ENCODE peak calls at places on chromosomes 3 and 15, in six cellular contexts. One of them, this sample, is unnamed. For H3K36me3, the result is how much of the 10 kb centered on the place peaks cover.

GRCh38 chr3:191333481-191333880 is 3.2 kb upstream of the UTS2B start:
- DNase-seq in PC-3: no peak
- DNase-seq in adrenal gland: no peak
- DNase-seq in Peyer's patch: no peak
- DNase-seq in right atrium auricular region: no peak
- DNase-seq in spleen: no peak
- DNase-seq in this sample: no peak

GRCh38 chr3:38151667-38152265 is 13.3 kb downstream of the MYD88 start:
- DNase-seq in PC-3: peak
- DNase-seq in adrenal gland: no peak
- DNase-seq in Peyer's patch: no peak
- DNase-seq in right atrium auricular region: no peak
- DNase-seq in spleen: no peak
- DNase-seq in this sample: peak

GRCh38 chr3:148379763-148380162 is 317.9 kb upstream of the AGTR1 start:
- DNase-seq in PC-3: peak
- DNase-seq in adrenal gland: no peak
- DNase-seq in Peyer's patch: no peak
- DNase-seq in right atrium auricular region: no peak
- DNase-seq in spleen: no peak
- DNase-seq in this sample: peak

GRCh38 chr3:97910931-97911351 is 61.3 kb downstream of the RIOX2 start:
- DNase-seq in PC-3: no peak
- DNase-seq in adrenal gland: no peak
- DNase-seq in Peyer's patch: no peak
- DNase-seq in right atrium auricular region: no peak
- DNase-seq in spleen: no peak
- DNase-seq in this sample: peak

GRCh38 chr15:98217356-98217755 is 256.9 kb downstream of the ARRDC4 start:
- DNase-seq in PC-3: peak
- DNase-seq in adrenal gland: no peak
- DNase-seq in Peyer's patch: no peak
- DNase-seq in right atrium auricular region: no peak
- DNase-seq in spleen: no peak
- DNase-seq in this sample: no peak

GRCh38 chr3:178684881-178685590 is 148.8 kb downstream of the KCNMB2 start:
- DNase-seq in PC-3: peak
- DNase-seq in adrenal gland: no peak
- DNase-seq in Peyer's patch: no peak
- DNase-seq in right atrium auricular region: no peak
- DNase-seq in spleen: no peak
- DNase-seq in this sample: no peak

GRCh38 chr3:160921020-160921635 is 165.1 kb downstream of the PPM1L start:
- DNase-seq in PC-3: peak
- DNase-seq in adrenal gland: no peak
- DNase-seq in Peyer's patch: no peak
- DNase-seq in right atrium auricular region: no peak
- DNase-seq in spleen: no peak
- DNase-seq in this sample: peak

GRCh38 chr15:35437157-35437556 is 108.8 kb downstream of the DPH6 start:
- DNase-seq in PC-3: peak
- DNase-seq in adrenal gland: no peak
- DNase-seq in Peyer's patch: no peak
- DNase-seq in right atrium auricular region: no peak
- DNase-seq in spleen: no peak
- DNase-seq in this sample: no peak

GRCh38 chr15:65690173-65690572 is 68.4 kb downstream of the SLC24A1 start:
- DNase-seq in PC-3: no peak
- DNase-seq in adrenal gland: no peak
- DNase-seq in Peyer's patch: no peak
- DNase-seq in right atrium auricular region: no peak
- DNase-seq in spleen: no peak
- DNase-seq in this sample: no peak

GRCh38 chr3:151319613-151320012 is 3.0 kb upstream of the GPR87 start:
- DNase-seq in PC-3: peak
- DNase-seq in adrenal gland: no peak
- DNase-seq in Peyer's patch: no peak
- DNase-seq in right atrium auricular region: no peak
- DNase-seq in spleen: no peak
- DNase-seq in this sample: peak

GRCh38 chr15:90469723-90470122 is 60.0 kb upstream of the CRTC3 start:
- DNase-seq in PC-3: no peak
- DNase-seq in adrenal gland: no peak
- DNase-seq in Peyer's patch: no peak
- DNase-seq in right atrium auricular region: no peak
- DNase-seq in spleen: no peak
- DNase-seq in this sample: no peak
- H3K36me3 ChIP-seq in PC-3: under half
- H3K36me3 ChIP-seq in adrenal gland: under half
- H3K36me3 ChIP-seq in Peyer's patch: half or more
- H3K36me3 ChIP-seq in right atrium auricular region: half or more
- H3K36me3 ChIP-seq in spleen: half or more
- H3K36me3 ChIP-seq in this sample: under half

GRCh38 chr3:142934128-142934896 is 29.2 kb downstream of the PAQR9 start:
- DNase-seq in PC-3: no peak
- DNase-seq in adrenal gland: no peak
- DNase-seq in Peyer's patch: no peak
- DNase-seq in right atrium auricular region: no peak
- DNase-seq in spleen: no peak
- DNase-seq in this sample: no peak

GRCh38 chr3:142929890-142930289 is 33.6 kb downstream of the PAQR9 start:
- DNase-seq in PC-3: no peak
- DNase-seq in adrenal gland: no peak
- DNase-seq in Peyer's patch: no peak
- DNase-seq in right atrium auricular region: no peak
- DNase-seq in spleen: no peak
- DNase-seq in this sample: no peak

GRCh38 chr3:142929109-142929508 is 34.4 kb downstream of the PAQR9 start:
- DNase-seq in PC-3: peak
- DNase-seq in adrenal gland: peak
- DNase-seq in Peyer's patch: no peak
- DNase-seq in right atrium auricular region: no peak
- DNase-seq in spleen: no peak
- DNase-seq in this sample: peak

GRCh38 chr3:142930510-142930909 is 33.0 kb downstream of the PAQR9 start:
- DNase-seq in PC-3: no peak
- DNase-seq in adrenal gland: no peak
- DNase-seq in Peyer's patch: no peak
- DNase-seq in right atrium auricular region: no peak
- DNase-seq in spleen: no peak
- DNase-seq in this sample: no peak

DNA sequence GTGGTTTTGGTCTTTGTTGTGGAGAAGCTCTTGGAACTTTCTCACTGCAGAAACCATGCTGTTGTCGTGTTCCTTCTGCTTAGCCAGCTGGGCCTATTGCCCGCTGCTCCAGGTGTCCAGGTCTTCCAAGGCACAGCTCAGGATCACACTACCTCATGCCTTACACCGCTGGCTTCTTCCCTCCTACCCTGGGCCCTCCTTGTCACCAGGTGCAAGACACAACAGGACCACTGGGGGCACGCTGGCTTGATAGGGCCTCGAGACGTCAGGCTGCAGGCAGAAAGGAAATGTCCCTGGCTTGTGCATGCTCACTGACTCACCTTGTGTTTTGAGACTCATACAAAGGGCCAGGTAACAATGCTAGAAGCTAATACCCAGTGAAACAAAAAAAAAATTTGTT is 32.3 kb downstream of the PAQR9 start:
- DNase-seq in PC-3: peak
- DNase-seq in adrenal gland: no peak
- DNase-seq in Peyer's patch: no peak
- DNase-seq in right atrium auricular region: no peak
- DNase-seq in spleen: peak
- DNase-seq in this sample: peak
- TF ChIP-seq CTCF in PC-3: peak
- TF ChIP-seq CTCF in adrenal gland: no peak
- TF ChIP-seq CTCF in Peyer's patch: no peak
- TF ChIP-seq CTCF in right atrium auricular region: no peak
- TF ChIP-seq CTCF in spleen: no peak
- TF ChIP-seq CTCF in this sample: peak

DNA sequence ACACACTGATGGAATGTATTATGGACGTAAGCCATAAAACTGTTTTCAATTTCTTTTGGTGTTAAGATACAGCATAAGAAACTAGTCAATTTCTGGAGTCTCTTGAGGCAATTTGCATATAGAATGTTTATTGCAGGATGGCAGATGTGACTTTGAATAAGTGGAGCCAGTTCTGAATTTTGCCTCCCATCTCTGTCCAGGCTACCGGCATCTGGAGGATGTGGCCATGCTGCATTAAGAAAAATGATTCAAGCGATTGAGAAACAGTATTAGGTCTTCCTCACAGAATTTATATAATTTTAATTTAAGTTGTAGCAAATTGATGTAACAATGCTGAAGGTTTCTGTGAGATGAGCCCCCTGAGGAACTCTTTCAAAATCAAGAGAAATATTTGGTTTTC is 81.5 kb downstream of the CHST2 start:
- DNase-seq in PC-3: no peak
- DNase-seq in adrenal gland: no peak
- DNase-seq in Peyer's patch: no peak
- DNase-seq in right atrium auricular region: no peak
- DNase-seq in spleen: no peak
- DNase-seq in this sample: no peak
- H3K4me3 ChIP-seq in PC-3: no peak
- H3K4me3 ChIP-seq in adrenal gland: no peak
- H3K4me3 ChIP-seq in Peyer's patch: no peak
- H3K4me3 ChIP-seq in right atrium auricular region: no peak
- H3K4me3 ChIP-seq in spleen: no peak
- H3K4me3 ChIP-seq in this sample: no peak

GRCh38 chr3:163126115-163126514 is 1629.5 kb downstream of the OTOL1 start:
- DNase-seq in PC-3: no peak
- DNase-seq in adrenal gland: no peak
- DNase-seq in Peyer's patch: no peak
- DNase-seq in right atrium auricular region: no peak
- DNase-seq in spleen: no peak
- DNase-seq in this sample: no peak
- H3K36me3 ChIP-seq in PC-3: under half
- H3K36me3 ChIP-seq in adrenal gland: under half
- H3K36me3 ChIP-seq in Peyer's patch: under half
- H3K36me3 ChIP-seq in right atrium auricular region: under half
- H3K36me3 ChIP-seq in spleen: under half
- H3K36me3 ChIP-seq in this sample: under half

DNA sequence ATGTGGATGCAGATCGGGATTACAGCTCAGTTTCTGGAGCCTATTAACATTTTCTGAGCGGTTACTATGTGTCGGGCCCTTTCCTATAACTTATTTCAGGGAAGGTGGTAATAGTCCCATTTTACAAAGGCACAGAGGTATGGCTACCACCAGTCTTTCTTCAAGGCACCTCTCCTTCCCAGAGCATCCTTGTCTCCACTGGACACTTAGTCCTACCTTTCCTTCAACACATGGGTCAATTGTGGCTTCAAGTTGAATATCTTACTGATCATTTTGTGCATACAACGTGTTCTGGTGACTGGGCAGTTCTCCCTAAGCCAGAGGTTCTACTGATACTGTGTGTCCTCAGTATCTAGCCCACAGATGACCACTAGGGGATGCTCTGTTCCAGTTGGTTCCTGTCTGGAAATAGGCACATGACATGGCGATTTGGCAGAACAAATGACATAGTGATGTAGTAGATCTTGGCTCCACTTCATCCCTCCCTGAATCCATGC is 60.7 kb upstream of the CMTM8 start:
- DNase-seq in PC-3: peak
- DNase-seq in adrenal gland: peak
- DNase-seq in Peyer's patch: no peak
- DNase-seq in right atrium auricular region: peak
- DNase-seq in spleen: no peak
- DNase-seq in this sample: peak
- TF ChIP-seq CTCF in PC-3: peak
- TF ChIP-seq CTCF in adrenal gland: peak
- TF ChIP-seq CTCF in Peyer's patch: peak
- TF ChIP-seq CTCF in right atrium auricular region: peak
- TF ChIP-seq CTCF in spleen: peak
- TF ChIP-seq CTCF in this sample: peak

GRCh38 chr3:181709537-181710279 is 2.0 kb upstream of the SOX2 start:
- DNase-seq in PC-3: peak
- DNase-seq in adrenal gland: peak
- DNase-seq in Peyer's patch: peak
- DNase-seq in right atrium auricular region: no peak
- DNase-seq in spleen: peak
- DNase-seq in this sample: peak
- H3K4me3 ChIP-seq in PC-3: peak
- H3K4me3 ChIP-seq in adrenal gland: no peak
- H3K4me3 ChIP-seq in Peyer's patch: no peak
- H3K4me3 ChIP-seq in right atrium auricular region: no peak
- H3K4me3 ChIP-seq in spleen: no peak
- H3K4me3 ChIP-seq in this sample: peak

GRCh38 chr3:49100046-49100615 is 4.4 kb downstream of the QARS1 start:
- DNase-seq in PC-3: no peak
- DNase-seq in adrenal gland: no peak
- DNase-seq in Peyer's patch: no peak
- DNase-seq in right atrium auricular region: no peak
- DNase-seq in spleen: peak
- DNase-seq in this sample: no peak

GRCh38 chr3:49098910-49099630 is 5.2 kb upstream of the QRICH1 start:
- DNase-seq in PC-3: no peak
- DNase-seq in adrenal gland: no peak
- DNase-seq in Peyer's patch: peak
- DNase-seq in right atrium auricular region: no peak
- DNase-seq in spleen: peak
- DNase-seq in this sample: no peak

GRCh38 chr3:49108346-49108745 is 3.8 kb upstream of the QARS1 start:
- DNase-seq in PC-3: no peak
- DNase-seq in adrenal gland: no peak
- DNase-seq in Peyer's patch: no peak
- DNase-seq in right atrium auricular region: no peak
- DNase-seq in spleen: no peak
- DNase-seq in this sample: no peak

GRCh38 chr3:49104427-49105291 is at the start of gene QARS1:
- DNase-seq in PC-3: peak
- DNase-seq in adrenal gland: peak
- DNase-seq in Peyer's patch: peak
- DNase-seq in right atrium auricular region: peak
- DNase-seq in spleen: peak
- DNase-seq in this sample: peak

DNA sequence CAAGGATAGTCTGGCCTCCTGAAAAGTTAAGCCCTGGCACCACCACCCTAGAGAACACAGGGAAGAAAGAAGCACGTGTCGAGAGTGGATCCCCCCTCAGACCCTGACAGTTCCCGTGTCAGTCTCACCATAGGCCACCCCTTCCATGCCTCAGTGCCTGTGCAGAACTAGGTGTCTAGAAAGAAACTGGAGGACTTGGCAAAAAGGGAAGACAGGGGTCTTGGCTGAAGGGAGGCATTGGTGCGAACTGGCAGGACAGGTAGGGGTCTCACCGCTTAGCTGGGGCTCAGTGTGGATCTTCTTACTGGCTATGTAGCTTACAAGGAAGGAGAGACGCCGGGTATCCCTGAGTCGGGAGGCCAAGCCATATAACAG is 518 bp downstream of the QARS1 start:
- DNase-seq in PC-3: no peak
- DNase-seq in adrenal gland: no peak
- DNase-seq in Peyer's patch: no peak
- DNase-seq in right atrium auricular region: no peak
- DNase-seq in spleen: no peak
- DNase-seq in this sample: no peak
- H3K36me3 ChIP-seq in PC-3: under half
- H3K36me3 ChIP-seq in adrenal gland: under half
- H3K36me3 ChIP-seq in Peyer's patch: under half
- H3K36me3 ChIP-seq in right atrium auricular region: half or more
- H3K36me3 ChIP-seq in spleen: under half
- H3K36me3 ChIP-seq in this sample: under half